ENCODE peak calls at places on chromosomes 11 and 22, in five cellular contexts. L, T, O, Q and K are unnamed samples.

GRCh38 chr11:118497831-118498230 is 29.4 kb upstream of the TTC36 start:
- DNase-seq in L (no peak), Q (peak; percentile 51), O (no peak), T (no peak), K (no peak)

GRCh38 chr22:40270031-40270430 is 76.3 kb upstream of the ADSL start:
- DNase-seq in T (no peak), Q (no peak), O (no peak), L (no peak), K (no peak)

GRCh38 chr11:11620251-11620965 is 1.4 kb downstream of the GALNT18 start:
- DNase-seq in O (peak; percentile 63), T (no peak), Q (no peak), L (peak; percentile 45), K (no peak)

GRCh38 chr11:10900686-10901415 is 43.0 kb upstream of the ZBED5 start:
- DNase-seq in Q (peak; percentile 41), T (no peak), O (no peak), L (no peak), K (no peak)

GRCh38 chr11:26753738-26754504 is 32.1 kb upstream of the SLC5A12 start:
- DNase-seq in Q (peak; percentile 85), O (no peak), T (no peak), L (peak; percentile 67), K (peak; percentile 7)

GRCh38 chr22:49705631-49706352 is 121.9 kb downstream of the BRD1 start:
- DNase-seq in O (no peak), Q (no peak), L (no peak), T (no peak), K (no peak)

GRCh38 chr11:19723572-19724342 is 11.1 kb downstream of the NAV2 start:
- DNase-seq in T (peak; percentile 27), L (no peak), Q (peak; percentile 21), O (no peak), K (peak; percentile 44)

GRCh38 chr22:25393121-25393805 is 171.2 kb upstream of the GRK3 start:
- DNase-seq in T (no peak), O (no peak), Q (no peak), L (no peak), K (no peak)

GRCh38 chr22:19853879-19854777 is 546 bp downstream of the GNB1L start:
- DNase-seq in Q (no peak), L (peak; percentile 22), T (no peak), O (peak; percentile 58), K (no peak)

GRCh38 chr11:69569306-69570200 is 71.4 kb upstream of the CCND1 start:
- DNase-seq in Q (no peak), T (no peak), O (peak; percentile 5), L (no peak), K (no peak)

GRCh38 chr22:28017859-28018258 is 98.8 kb upstream of the PITPNB start:
- DNase-seq in Q (no peak), O (no peak), T (no peak), L (no peak), K (no peak)

GRCh38 chr11:8168485-8169257 is at the start of gene RIC3:
- DNase-seq in Q (no peak), L (peak; percentile 3), T (peak; percentile 9), O (no peak), K (no peak)

GRCh38 chr22:26576026-26576680 is 13.8 kb downstream of the TPST2 start:
- DNase-seq in O (no peak), Q (no peak), T (no peak), L (no peak), K (no peak)
- H3K27ac ChIP-seq in O (no peak overlapping the region), Q (peak overlapping the region; percentile 47), T (no peak overlapping the region), L (no peak overlapping the region), K (no peak overlapping the region)

GRCh38 chr11:66346476-66347424 is 679 bp downstream of the B4GAT1 start:
- DNase-seq in Q (no peak), T (no peak), L (no peak), O (no peak), K (no peak)

GRCh38 chr11:66349084-66349386 is 1.6 kb upstream of the B4GAT1 start:
- DNase-seq in L (no peak), T (no peak), Q (no peak), O (no peak), K (no peak)

GRCh38 chr11:66344550-66345315 is at the start of gene BRMS1:
- DNase-seq in O (peak; percentile 98), T (peak; percentile 95), Q (peak; percentile 98), L (peak; percentile 98), K (peak; percentile 95)

GRCh38 chr11:66345316-66345649 is 379 bp upstream of the BRMS1 start:
- DNase-seq in Q (no peak), T (no peak), O (no peak), L (no peak), K (no peak)

DNA sequence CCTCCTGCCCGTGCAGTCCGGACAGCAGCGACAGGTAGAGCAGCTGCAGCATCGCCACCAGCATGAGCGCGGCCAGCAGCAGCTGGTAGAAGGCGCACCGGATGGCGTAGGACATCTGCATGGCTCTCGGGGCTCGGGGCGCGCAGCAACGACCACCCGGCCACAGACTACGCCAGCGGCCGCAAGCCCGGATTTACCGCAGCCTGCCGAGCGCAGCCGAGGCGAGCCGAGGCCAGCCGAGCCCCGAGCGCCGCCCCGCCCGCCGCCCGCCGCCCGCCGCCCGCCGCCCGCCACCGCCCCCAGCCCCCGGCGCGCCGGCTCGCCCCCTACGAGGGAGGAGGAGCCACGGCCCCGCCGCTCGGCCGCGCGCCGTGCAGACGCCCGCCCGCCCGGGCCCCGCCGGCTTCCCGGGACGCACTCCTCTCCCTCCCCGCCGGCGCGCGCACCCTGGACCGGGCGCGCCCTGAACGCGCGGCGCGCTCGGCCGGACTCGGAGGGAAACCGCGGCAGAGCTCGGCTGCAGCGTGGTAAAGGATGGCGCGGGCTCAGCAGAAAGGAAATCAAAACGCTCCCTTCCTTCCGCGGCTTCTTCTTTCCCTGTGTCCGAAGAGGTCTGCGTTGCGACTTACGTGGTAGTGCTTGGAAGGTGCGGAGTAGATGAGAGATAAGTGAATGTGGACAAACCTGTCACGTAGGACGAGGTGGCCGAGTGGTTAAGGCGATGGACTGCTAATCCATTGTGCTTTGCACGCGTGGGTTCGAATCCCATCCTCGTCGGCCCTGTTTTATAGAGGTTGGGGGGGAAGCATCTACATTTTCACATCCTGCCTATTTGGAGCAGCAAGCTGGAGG is at the start of gene B4GAT1:
- DNase-seq in L (peak; percentile 80), O (peak; percentile 93), T (peak; percentile 73), Q (peak; percentile 88), K (peak; percentile 64)
- H3K27ac ChIP-seq in L (peak within 1 kb of the TSS; percentile 96), O (peak within 1 kb of the TSS; percentile 85), T (peak within 1 kb of the TSS; percentile 74), Q (peak within 1 kb of the TSS; percentile 88), K (peak within 1 kb of the TSS; percentile 84)

GRCh38 chr11:73415854-73416615 is 39.8 kb downstream of the RELT start:
- DNase-seq in L (no peak), Q (no peak), O (no peak), T (no peak), K (no peak)
- H3K27ac ChIP-seq in L (no peak overlapping the region), Q (no peak overlapping the region), O (peak overlapping the region; percentile 31), T (no peak overlapping the region), K (no peak overlapping the region)

DNA sequence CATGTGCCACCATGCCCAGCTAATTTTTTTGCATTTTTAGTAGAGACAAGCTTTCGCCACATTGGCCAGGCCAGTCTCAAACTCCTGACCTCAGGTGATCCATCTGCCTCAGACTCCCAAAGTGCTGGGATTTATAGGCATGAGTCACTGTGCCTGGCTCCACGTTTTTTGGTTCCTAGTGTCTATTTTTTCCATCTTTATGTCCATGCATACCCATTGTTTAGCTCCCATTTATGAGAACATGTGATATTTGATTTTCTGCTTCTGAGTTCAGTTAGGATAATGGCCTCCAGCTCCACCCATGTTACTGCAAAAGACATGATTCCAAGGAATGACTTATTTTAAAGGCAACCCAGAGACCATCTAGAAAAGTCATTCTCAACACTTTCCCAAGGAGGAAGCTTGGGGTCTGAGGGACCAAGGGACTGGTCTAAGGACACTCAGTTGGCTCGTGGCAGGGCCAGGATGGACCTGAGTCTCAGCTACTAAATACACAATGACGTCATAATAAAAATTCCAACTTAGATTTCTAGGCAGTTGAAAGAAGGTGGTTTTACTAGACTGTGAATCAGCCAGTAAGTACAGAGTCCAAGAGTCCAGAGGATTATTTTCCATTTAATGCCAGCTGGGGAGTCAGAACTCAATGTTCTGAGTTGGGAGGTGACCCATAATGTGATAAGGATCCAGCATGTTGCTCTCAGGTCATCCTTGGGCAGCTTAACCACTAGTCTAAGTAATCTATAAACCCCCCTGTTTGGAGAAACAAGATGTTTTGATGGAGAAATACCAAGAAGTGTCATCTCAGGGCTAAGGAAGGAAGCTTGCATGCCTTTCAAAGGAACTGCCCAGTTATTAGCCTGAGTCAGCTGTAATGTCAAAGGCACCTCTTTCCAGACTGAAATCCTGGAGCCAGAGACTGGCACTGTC is 39.4 kb downstream of the ABTB2 start:
- DNase-seq in T (no peak), O (no peak), Q (peak; percentile 27), L (peak; percentile 98), K (no peak)
- H3K27ac ChIP-seq in T (no peak overlapping the region), O (no peak overlapping the region), Q (no peak overlapping the region), L (peak overlapping the region; percentile 64), K (peak overlapping the region; percentile 50)

GRCh38 chr11:76745059-76745376 is 38.1 kb upstream of the TSKU start:
- DNase-seq in T (no peak), L (no peak), Q (no peak), O (no peak), K (no peak)

GRCh38 chr11:76745561-76746207 is 37.5 kb upstream of the TSKU start:
- DNase-seq in T (no peak), Q (no peak), O (no peak), L (peak; percentile 96), K (no peak)

GRCh38 chr11:76750067-76750466 is 33.1 kb upstream of the TSKU start:
- DNase-seq in O (no peak), T (no peak), Q (no peak), L (no peak), K (no peak)

GRCh38 chr11:76748931-76749330 is 34.2 kb upstream of the TSKU start:
- DNase-seq in T (no peak), Q (no peak), L (no peak), O (no peak), K (no peak)

DNA sequence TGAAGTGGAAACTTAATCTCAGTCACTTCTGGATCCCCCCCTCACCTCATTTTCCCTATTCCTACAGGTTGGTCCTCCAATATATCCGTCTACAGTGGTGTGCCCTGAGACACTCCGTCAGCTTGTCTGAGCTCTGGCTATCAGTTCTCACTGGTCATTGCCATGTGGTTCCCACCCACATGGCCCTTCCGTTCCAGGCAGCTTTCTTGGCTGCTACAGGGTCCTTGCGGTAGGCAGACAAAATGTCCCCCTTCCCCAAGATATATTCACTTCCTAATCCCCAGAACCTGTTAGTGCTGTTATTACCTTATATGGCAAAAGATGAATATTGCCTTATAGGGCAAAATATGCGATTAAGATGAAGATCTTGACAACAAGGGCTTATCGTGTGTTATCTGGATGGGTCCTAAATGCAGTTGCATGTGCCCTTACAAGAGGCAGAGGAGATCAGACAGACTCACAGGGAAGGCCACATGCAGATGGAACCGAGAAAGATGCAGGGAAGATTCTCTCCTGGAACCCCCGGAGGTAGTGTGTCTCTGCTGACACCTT is 35.7 kb upstream of the TSKU start:
- DNase-seq in L (no peak), T (no peak), O (no peak), Q (no peak), K (no peak)
- H3K27ac ChIP-seq in L (peak overlapping the region; percentile 57), T (no peak overlapping the region), O (no peak overlapping the region), Q (no peak overlapping the region), K (no peak overlapping the region)